ENCODE peak calls at places on chromosomes 16 and 17, in six cellular contexts. J is breast epithelium; T is activated CD4-positive, alpha-beta T cell treated with anti-CD3 and anti-CD28 coated beads, Interleukin-2, amount 10 ng/mL, durations not matched to agents 7 days and 5 days; H is AG09309; V is activated effector memory CD4-positive, alpha-beta T cell treated with anti-CD3 and anti-CD28 coated beads, Interleukin-2, amount 50 U/mL, for 16 hours; P is OCI-M1. W is an unnamed sample.

GRCh38 chr17:74873874-74874614 is 1.2 kb upstream of the FDXR start:
- DNase-seq in H (no peak), V (no peak), P (peak), T (no peak), J (no peak), W (no peak)

GRCh38 chr16:333406-334094 is 19.0 kb downstream of the AXIN1 start:
- DNase-seq in T (no peak), P (no peak), J (no peak), V (no peak), H (no peak), W (no peak)

GRCh38 chr17:5775098-5775497 is 190.8 kb upstream of the NLRP1 start:
- DNase-seq in P (no peak), J (no peak), V (no peak), T (no peak), H (no peak), W (no peak)

GRCh38 chr17:63185420-63185819 is 219.4 kb downstream of the TANC2 start:
- DNase-seq in P (no peak), T (no peak), J (no peak), V (no peak), H (no peak), W (no peak)

GRCh38 chr16:81521141-81521626 is 76.6 kb downstream of the CMIP start:
- DNase-seq in P (no peak), V (peak), T (peak), J (no peak), H (no peak), W (peak)

GRCh38 chr16:84925092-84925772 is 86.1 kb downstream of the ZDHHC7 start:
- DNase-seq in H (no peak), V (peak), P (peak), T (peak), J (no peak), W (peak)

GRCh38 chr17:69064476-69064875 is 3.7 kb upstream of the ABCA9 start:
- DNase-seq in J (no peak), V (no peak), P (peak), H (no peak), T (no peak), W (no peak)

GRCh38 chr16:79658301-79659001 is 57.9 kb upstream of the MAF start:
- DNase-seq in V (no peak), P (no peak), J (peak), H (peak), T (no peak), W (no peak)

GRCh38 chr17:7466644-7467341 is 12.6 kb downstream of the ZBTB4 start:
- DNase-seq in V (no peak), T (no peak), J (no peak), P (peak), H (no peak), W (no peak)

GRCh38 chr16:57999366-57999970 is 1.0 kb downstream of the ZNF319 start:
- DNase-seq in H (no peak), T (peak), V (peak), J (no peak), P (peak), W (no peak)

GRCh38 chr17:27577124-27577761 is 53.7 kb upstream of the LGALS9 start:
- DNase-seq in T (no peak), P (peak), H (no peak), V (no peak), J (no peak), W (no peak)

GRCh38 chr16:8716052-8716451 is 41.6 kb downstream of the ABAT start:
- DNase-seq in V (no peak), P (no peak), H (no peak), J (no peak), T (no peak), W (no peak)

GRCh38 chr17:30210901-30211300 is 24.6 kb downstream of the SLC6A4 start:
- DNase-seq in H (no peak), J (no peak), P (no peak), V (no peak), T (no peak), W (no peak)

GRCh38 chr17:77728022-77728671 is 230.4 kb upstream of the TNRC6C start:
- DNase-seq in V (peak), H (peak), J (peak), P (no peak), T (no peak), W (no peak)

GRCh38 chr16:10566613-10567012 is 13.8 kb downstream of the EMP2 start:
- DNase-seq in T (no peak), H (no peak), P (no peak), V (no peak), J (no peak), W (no peak)

GRCh38 chr16:88920618-88921602 is 54.5 kb upstream of the PABPN1L start:
- DNase-seq in T (no peak), V (no peak), H (peak), P (no peak), J (no peak), W (no peak)

GRCh38 chr16:85582177-85582888 is 30.8 kb upstream of the GSE1 start:
- DNase-seq in T (no peak), P (no peak), H (no peak), V (no peak), J (no peak), W (no peak)

GRCh38 chr17:63019138-63019873 is 53.3 kb downstream of the TANC2 start:
- DNase-seq in J (no peak), P (no peak), H (no peak), T (no peak), V (no peak), W (no peak)

GRCh38 chr16:87851141-87851587 is 18.1 kb downstream of the SLC7A5 start:
- DNase-seq in V (no peak), T (no peak), H (no peak), J (no peak), P (no peak), W (no peak)

GRCh38 chr17:4710693-4711634 is 532 bp downstream of the ARRB2 start:
- DNase-seq in P (no peak), J (no peak), H (no peak), V (peak), T (peak), W (peak)

GRCh38 chr17:57544834-57545463 is 200.2 kb downstream of the CCDC182 start:
- DNase-seq in J (no peak), P (no peak), V (no peak), T (no peak), H (no peak), W (no peak)

GRCh38 chr16:86597126-86597879 is 19.0 kb downstream of the FOXL1 start:
- DNase-seq in J (no peak), V (no peak), P (no peak), T (no peak), H (no peak), W (no peak)

GRCh38 chr17:1231456-1231855 is 38.8 kb upstream of the BHLHA9 start:
- DNase-seq in J (no peak), P (no peak), H (no peak), T (no peak), V (peak), W (no peak)

GRCh38 chr17:8846768-8847211 is 20.7 kb downstream of the PIK3R6 start:
- DNase-seq in V (no peak), P (peak), H (no peak), J (no peak), T (no peak), W (no peak)

GRCh38 chr17:77769215-77769614 is 189.3 kb upstream of the TNRC6C start:
- DNase-seq in V (no peak), T (no peak), P (no peak), J (no peak), H (no peak), W (no peak)

GRCh38 chr17:72392056-72393010 is 271.5 kb downstream of the SOX9 start:
- DNase-seq in T (no peak), P (no peak), H (peak), V (peak), J (no peak), W (no peak)

GRCh38 chr17:49742256-49742655 is 21.7 kb downstream of the FAM117A start:
- DNase-seq in V (peak), T (no peak), J (no peak), H (no peak), P (peak), W (no peak)

GRCh38 chr17:74147966-74148365 is 55.5 kb upstream of the RPL38 start:
- DNase-seq in H (no peak), P (no peak), V (no peak), T (no peak), J (no peak), W (no peak)

GRCh38 chr16:3023415-3023668 is 400 bp downstream of the HCFC1R1 start:
- DNase-seq in T (no peak), P (no peak), J (peak), H (peak), V (peak), W (no peak)

GRCh38 chr16:71467810-71468209 is 5.8 kb upstream of the ZNF23 start:
- DNase-seq in V (peak), T (peak), H (no peak), J (no peak), P (peak), W (peak)

W was measured in CD8-positive, alpha-beta T cell.